ENCODE peak calls at places on chromosomes 1 and 21, in five cellular contexts. I is heart left ventricle, K is fibroblast of lung, U is breast epithelium, L is lung. S is an unnamed sample.
A peak's percentile ranks its signal among the peaks of the same experiment; 100 is the strongest.

GRCh38 chr1:94739521-94740061 is 80.6 kb upstream of the SLC44A3 start:
- DNase-seq in I (no peak), K (peak; percentile 99), U (peak; percentile 89), L (no peak), S (no peak)

GRCh38 chr21:33949516-33950424 is 34.2 kb upstream of the ATP5PO start:
- DNase-seq in I (no peak), K (no peak), U (no peak), L (no peak), S (no peak)

GRCh38 chr1:170668301-170668789 is 4.4 kb downstream of the PRRX1 start:
- DNase-seq in I (no peak), K (peak; percentile 62), U (no peak), L (no peak), S (no peak)

GRCh38 chr21:45098867-45099266 is 24.5 kb downstream of the ADARB1 start:
- DNase-seq in I (no peak), K (no peak), U (no peak), L (no peak), S (no peak)

GRCh38 chr1:15684468-15685283 is 556 bp downstream of the PLEKHM2 start:
- DNase-seq in I (peak; percentile 51), K (peak; percentile 22), U (peak; percentile 26), L (no peak), S (no peak)

GRCh38 chr1:154445040-154445472 is 39.9 kb downstream of the IL6R start:
- DNase-seq in I (no peak), K (peak; percentile 75), U (no peak), L (no peak), S (no peak)

GRCh38 chr21:44375686-44376320 is 22.4 kb downstream of the TRPM2 start:
- DNase-seq in I (peak; percentile 4), K (no peak), U (no peak), L (no peak), S (no peak)

GRCh38 chr21:46157396-46157986 is 2.1 kb upstream of the FTCD start:
- DNase-seq in I (peak; percentile 2), K (no peak), U (no peak), L (no peak), S (no peak)

GRCh38 chr1:16144325-16145029 is 11.4 kb downstream of the EPHA2 start:
- DNase-seq in I (peak; percentile 10), K (no peak), U (no peak), L (no peak), S (no peak)

GRCh38 chr1:205595435-205595834 is 36.4 kb downstream of the ELK4 start:
- DNase-seq in I (no peak), K (no peak), U (no peak), L (no peak), S (no peak)

GRCh38 chr21:33948096-33948950 is 32.7 kb upstream of the ATP5PO start:
- DNase-seq in I (no peak), K (peak; percentile 31), U (peak; percentile 71), L (peak; percentile 53), S (peak; percentile 75)

GRCh38 chr1:214848101-214848500 is 234.4 kb upstream of the KCNK2 start:
- DNase-seq in I (no peak), K (no peak), U (no peak), L (no peak), S (no peak)

GRCh38 chr1:198333744-198334143 is 176.9 kb downstream of the NEK7 start:
- DNase-seq in I (no peak), K (peak; percentile 11), U (no peak), L (no peak), S (no peak)

GRCh38 chr1:7379445-7379971 is 391.6 kb upstream of the VAMP3 start:
- DNase-seq in I (no peak), K (peak; percentile 75), U (peak; percentile 68), L (no peak), S (no peak)

GRCh38 chr1:239725371-239725770 is 339.0 kb downstream of the CHRM3 start:
- DNase-seq in I (no peak), K (no peak), U (no peak), L (no peak), S (no peak)

GRCh38 chr1:117754061-117754969 is 148.5 kb downstream of the TENT5C start:
- DNase-seq in I (peak; percentile 55), K (peak; percentile 66), U (no peak), L (peak; percentile 60), S (peak; percentile 66)

GRCh38 chr1:84772428-84772943 is 82.2 kb upstream of the SSX2IP start:
- DNase-seq in I (peak; percentile 73), K (peak; percentile 88), U (peak; percentile 66), L (peak; percentile 83), S (peak; percentile 58)

GRCh38 chr1:186102559-186103148 is 272.4 kb downstream of the TPR start:
- DNase-seq in I (peak; percentile 21), K (peak; percentile 73), U (no peak), L (no peak), S (no peak)

GRCh38 chr1:151577173-151577572 is 34.7 kb upstream of the SNX27 start:
- DNase-seq in I (no peak), K (no peak), U (no peak), L (no peak), S (no peak)

GRCh38 chr21:41441546-41441945 is 15.5 kb downstream of the MX1 start:
- DNase-seq in I (no peak), K (no peak), U (no peak), L (no peak), S (no peak)

GRCh38 chr1:12549460-12550349 is 68.3 kb downstream of the DHRS3 start:
- DNase-seq in I (peak; percentile 54), K (peak; percentile 74), U (peak; percentile 82), L (no peak), S (peak; percentile 64)

GRCh38 chr1:195529881-195530280 is 1078.4 kb downstream of the KCNT2 start:
- DNase-seq in I (no peak), K (no peak), U (no peak), L (no peak), S (no peak)

GRCh38 chr21:38472709-38473108 is 25.6 kb downstream of the ERG start:
- DNase-seq in I (peak; percentile 27), K (no peak), U (no peak), L (no peak), S (no peak)

DNA sequence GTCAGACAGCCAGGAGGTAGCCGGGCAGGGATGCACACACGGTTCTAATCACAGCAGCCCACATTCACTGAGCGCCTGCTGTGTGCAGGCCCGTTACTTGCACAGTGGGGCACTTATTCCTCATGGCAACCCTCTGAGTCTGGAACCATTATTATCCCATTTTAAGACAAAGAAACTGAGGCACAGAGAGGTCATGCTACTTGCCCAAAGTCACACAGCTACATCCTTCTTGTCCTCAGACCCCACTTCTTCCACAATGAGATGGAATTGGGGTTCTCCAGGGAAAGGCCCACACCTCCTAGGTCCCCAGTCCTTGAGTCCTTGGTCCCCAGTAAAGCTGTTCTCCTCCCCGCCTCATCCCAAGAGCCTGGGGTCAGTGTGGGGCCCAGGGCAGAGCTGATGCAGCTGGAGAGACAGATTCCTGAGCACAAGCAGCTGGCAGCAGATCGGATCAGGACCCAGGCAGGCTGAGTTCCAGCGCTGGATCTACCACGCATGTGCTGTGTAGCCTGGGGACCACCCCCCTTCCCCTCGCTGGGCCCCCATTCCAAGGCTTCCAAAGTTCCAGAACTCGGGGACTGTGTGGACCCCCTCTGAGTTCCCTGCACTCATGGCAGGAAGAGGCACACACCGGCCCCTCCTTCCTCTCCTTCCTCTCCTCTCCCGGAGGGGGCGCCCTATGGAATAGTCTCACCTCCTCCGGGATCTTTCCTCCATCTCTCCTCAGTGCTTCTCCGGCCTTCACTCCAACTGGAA is 393.4 kb downstream of the MATN1 start:
- DNase-seq in I (no peak), K (no peak), U (no peak), L (peak; percentile 16), S (no peak)
- TF ChIP-seq CTCF in I (no peak), K (no peak), U (no peak), L (no peak), S (no peak)

GRCh38 chr1:145992502-145992936 is 3.9 kb downstream of the TXNIP start:
- DNase-seq in I (no peak), K (no peak), U (no peak), L (no peak), S (no peak)

GRCh38 chr1:145990249-145991097 is 5.9 kb downstream of the TXNIP start:
- DNase-seq in I (no peak), K (peak; percentile 81), U (no peak), L (no peak), S (peak; percentile 24)

GRCh38 chr1:145992958-145993617 is 3.3 kb downstream of the TXNIP start:
- DNase-seq in I (no peak), K (no peak), U (no peak), L (no peak), S (no peak)

GRCh38 chr1:145993618-145994390 is 2.6 kb downstream of the TXNIP start:
- DNase-seq in I (no peak), K (no peak), U (no peak), L (no peak), S (no peak)

DNA sequence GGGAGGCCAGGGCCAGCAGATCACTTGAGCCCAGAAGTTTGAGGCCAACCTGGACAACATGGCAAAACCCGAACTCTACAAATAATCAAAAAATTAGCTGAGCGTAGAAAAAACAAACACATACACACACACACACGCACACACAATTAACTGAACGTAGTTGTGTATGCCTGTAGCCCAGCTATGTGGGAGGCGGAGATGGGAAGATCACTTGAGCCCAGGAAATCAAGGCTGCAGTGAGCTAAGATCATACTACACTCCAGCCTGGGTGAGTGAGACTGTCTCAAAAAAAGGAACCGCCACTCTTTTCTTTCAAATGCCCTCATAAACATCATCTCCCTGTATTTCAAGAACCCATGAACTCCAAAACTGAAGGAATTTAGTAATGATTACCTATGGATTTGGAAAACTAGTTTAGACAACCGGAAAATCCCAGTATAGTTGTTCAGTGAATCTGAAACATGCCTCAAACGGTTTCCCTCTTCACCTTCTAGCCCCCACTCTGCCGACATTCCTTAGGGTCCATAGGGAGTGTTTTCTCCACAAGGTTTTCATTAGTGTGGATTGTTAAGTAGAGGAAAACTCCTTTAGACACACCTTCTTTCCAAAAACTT is 4.5 kb downstream of the TXNIP start:
- DNase-seq in I (no peak), K (peak; percentile 55), U (no peak), L (no peak), S (no peak)
- H3K4me3 ChIP-seq in I (peak overlapping the region; percentile 62), K (no peak overlapping the region), U (peak overlapping the region; percentile 76), L (no peak overlapping the region), S (no peak overlapping the region)

DNA sequence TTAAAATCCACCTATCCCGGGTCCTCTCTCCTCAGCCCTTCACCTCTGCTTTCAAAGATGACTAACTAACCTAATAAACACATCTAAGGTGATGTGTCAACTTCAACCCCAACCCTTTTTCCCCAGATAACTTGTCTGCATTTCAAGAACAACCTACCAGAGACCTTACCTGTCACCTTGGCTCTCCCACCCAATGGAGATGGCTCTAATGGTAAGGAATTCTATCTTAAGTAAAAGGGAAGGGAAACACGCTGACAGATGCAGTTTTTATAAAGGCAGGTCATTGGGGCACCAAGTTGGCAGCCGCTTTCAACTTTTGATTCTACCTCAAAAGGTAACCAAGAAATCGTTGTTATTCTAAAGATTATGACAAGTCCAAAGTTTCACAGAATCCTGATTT is 37.6 kb downstream of the MRPL39 start:
- DNase-seq in I (no peak), K (no peak), U (no peak), L (no peak), S (no peak)
- H3K36me3 ChIP-seq in I (peaks cover 17% of the 10 kb centered on the region), K (peaks cover 2% of the 10 kb centered on the region), U (peaks cover 3% of the 10 kb centered on the region), L (no peaks in the 10 kb centered on the region), S (no peaks in the 10 kb centered on the region)

GRCh38 chr1:220003015-220003414 is 43.3 kb downstream of the EPRS1 start:
- DNase-seq in I (no peak), K (no peak), U (no peak), L (no peak), S (no peak)

GRCh38 chr1:219999821-220000220 is 46.5 kb downstream of the EPRS1 start:
- DNase-seq in I (no peak), K (no peak), U (no peak), L (no peak), S (no peak)

GRCh38 chr1:220003585-220004299 is 42.6 kb downstream of the EPRS1 start:
- DNase-seq in I (no peak), K (no peak), U (no peak), L (no peak), S (no peak)

GRCh38 chr1:220005489-220005888 is 40.8 kb downstream of the EPRS1 start:
- DNase-seq in I (no peak), K (no peak), U (no peak), L (no peak), S (no peak)

GRCh38 chr1:220001095-220001501 is 45.2 kb downstream of the EPRS1 start:
- DNase-seq in I (no peak), K (no peak), U (no peak), L (no peak), S (no peak)
- TF ChIP-seq CTCF in I (no peak), K (no peak), U (no peak), L (no peak), S (no peak)